ENCODE peak calls at places on chromosomes 16 and 17, in four cellular contexts. One of them, this sample, is unnamed.

GRCh38 chr16:66927918-66928649 is 2.7 kb upstream of the RRAD start:
- DNase-seq in CD8-positive, alpha-beta T cell: no peak
- DNase-seq in foreskin keratinocyte: peak; percentile 71
- DNase-seq in fibroblast of lung: peak; percentile 21
- DNase-seq in this sample: no peak

GRCh38 chr17:39782481-39782880 is 44.7 kb downstream of the GRB7 start:
- DNase-seq in fibroblast of lung: peak; percentile 64
- DNase-seq in foreskin keratinocyte: peak; percentile 97
- DNase-seq in CD8-positive, alpha-beta T cell: no peak
- DNase-seq in this sample: no peak

GRCh38 chr17:66684256-66684655 is 150.7 kb upstream of the CACNG5 start:
- DNase-seq in CD8-positive, alpha-beta T cell: no peak
- DNase-seq in fibroblast of lung: peak; percentile 37
- DNase-seq in foreskin keratinocyte: no peak
- DNase-seq in this sample: no peak

GRCh38 chr17:35467824-35468223 is 19.3 kb upstream of the SLFN13 start:
- DNase-seq in CD8-positive, alpha-beta T cell: peak; percentile 36
- DNase-seq in foreskin keratinocyte: no peak
- DNase-seq in fibroblast of lung: no peak
- DNase-seq in this sample: no peak

GRCh38 chr16:31177136-31177535 is 2.8 kb upstream of the FUS start:
- DNase-seq in foreskin keratinocyte: peak; percentile 64
- DNase-seq in CD8-positive, alpha-beta T cell: peak; percentile 56
- DNase-seq in fibroblast of lung: peak; percentile 89
- DNase-seq in this sample: no peak

GRCh38 chr17:81419333-81419885 is 24.2 kb downstream of the BAHCC1 start:
- DNase-seq in fibroblast of lung: peak; percentile 93
- DNase-seq in foreskin keratinocyte: peak; percentile 66
- DNase-seq in CD8-positive, alpha-beta T cell: no peak
- DNase-seq in this sample: peak; percentile 86

GRCh38 chr16:71341881-71342280 is 16.6 kb upstream of the CALB2 start:
- DNase-seq in CD8-positive, alpha-beta T cell: no peak
- DNase-seq in fibroblast of lung: no peak
- DNase-seq in foreskin keratinocyte: no peak
- DNase-seq in this sample: no peak

GRCh38 chr17:67829331-67829730 is 4.0 kb downstream of the BPTF start:
- DNase-seq in CD8-positive, alpha-beta T cell: no peak
- DNase-seq in fibroblast of lung: peak; percentile 19
- DNase-seq in foreskin keratinocyte: peak; percentile 25
- DNase-seq in this sample: no peak

GRCh38 chr17:20988001-20988641 is 54.7 kb downstream of the USP22 start:
- DNase-seq in CD8-positive, alpha-beta T cell: no peak
- DNase-seq in fibroblast of lung: no peak
- DNase-seq in foreskin keratinocyte: no peak
- DNase-seq in this sample: peak; percentile 32

GRCh38 chr16:35198223-35199199 is 1739.1 kb downstream of the TP53TG3F start:
- DNase-seq in CD8-positive, alpha-beta T cell: no peak
- DNase-seq in foreskin keratinocyte: no peak
- DNase-seq in fibroblast of lung: no peak
- DNase-seq in this sample: no peak

GRCh38 chr16:2150418-2151187 is 2.2 kb downstream of the RAB26 start:
- DNase-seq in CD8-positive, alpha-beta T cell: no peak
- DNase-seq in fibroblast of lung: peak; percentile 66
- DNase-seq in foreskin keratinocyte: peak; percentile 71
- DNase-seq in this sample: no peak

GRCh38 chr17:50133769-50134099 is 3.8 kb upstream of the SAMD14 start:
- DNase-seq in fibroblast of lung: no peak
- DNase-seq in CD8-positive, alpha-beta T cell: no peak
- DNase-seq in foreskin keratinocyte: no peak
- DNase-seq in this sample: no peak

GRCh38 chr17:8581002-8581658 is 49.4 kb downstream of the MYH10 start:
- DNase-seq in fibroblast of lung: peak; percentile 20
- DNase-seq in CD8-positive, alpha-beta T cell: no peak
- DNase-seq in foreskin keratinocyte: peak; percentile 92
- DNase-seq in this sample: no peak

GRCh38 chr17:72370819-72371218 is 250.0 kb downstream of the SOX9 start:
- DNase-seq in foreskin keratinocyte: peak; percentile 42
- DNase-seq in fibroblast of lung: peak; percentile 81
- DNase-seq in CD8-positive, alpha-beta T cell: no peak
- DNase-seq in this sample: no peak

GRCh38 chr17:4256952-4257351 is 6.8 kb downstream of the ANKFY1 start:
- DNase-seq in CD8-positive, alpha-beta T cell: no peak
- DNase-seq in fibroblast of lung: peak; percentile 30
- DNase-seq in foreskin keratinocyte: peak; percentile 54
- DNase-seq in this sample: no peak

GRCh38 chr17:17303010-17303846 is at the start of gene NT5M:
- DNase-seq in CD8-positive, alpha-beta T cell: peak; percentile 70
- DNase-seq in foreskin keratinocyte: peak; percentile 34
- DNase-seq in fibroblast of lung: peak; percentile 74
- DNase-seq in this sample: peak; percentile 78

GRCh38 chr17:71937914-71938313 is 182.9 kb upstream of the SOX9 start:
- DNase-seq in foreskin keratinocyte: no peak
- DNase-seq in CD8-positive, alpha-beta T cell: no peak
- DNase-seq in fibroblast of lung: peak; percentile 66
- DNase-seq in this sample: no peak

GRCh38 chr16:31438414-31438813 is 4.2 kb downstream of the ZNF843 start:
- DNase-seq in fibroblast of lung: no peak
- DNase-seq in CD8-positive, alpha-beta T cell: no peak
- DNase-seq in foreskin keratinocyte: no peak
- DNase-seq in this sample: no peak

GRCh38 chr17:69525920-69526841 is 111.7 kb downstream of the MAP2K6 start:
- DNase-seq in foreskin keratinocyte: peak; percentile 46
- DNase-seq in CD8-positive, alpha-beta T cell: no peak
- DNase-seq in fibroblast of lung: peak; percentile 48
- DNase-seq in this sample: peak; percentile 34

GRCh38 chr16:74297296-74297665 is 667 bp downstream of the PSMD7 start:
- DNase-seq in CD8-positive, alpha-beta T cell: peak; percentile 17
- DNase-seq in foreskin keratinocyte: no peak
- DNase-seq in fibroblast of lung: peak; percentile 16
- DNase-seq in this sample: no peak

GRCh38 chr16:30494028-30494427 is 21.5 kb downstream of the ITGAL start:
- DNase-seq in fibroblast of lung: no peak
- DNase-seq in foreskin keratinocyte: no peak
- DNase-seq in CD8-positive, alpha-beta T cell: no peak
- DNase-seq in this sample: no peak

GRCh38 chr16:86740817-86741799 is 162.8 kb downstream of the FOXL1 start:
- DNase-seq in fibroblast of lung: peak; percentile 94
- DNase-seq in foreskin keratinocyte: peak; percentile 28
- DNase-seq in CD8-positive, alpha-beta T cell: no peak
- DNase-seq in this sample: peak; percentile 73

GRCh38 chr16:28910046-28911031 is 14.7 kb downstream of the RABEP2 start:
- DNase-seq in fibroblast of lung: no peak
- DNase-seq in foreskin keratinocyte: peak; percentile 56
- DNase-seq in CD8-positive, alpha-beta T cell: no peak
- DNase-seq in this sample: no peak

GRCh38 chr17:8162997-8163977 is 539 bp upstream of the VAMP2 start:
- DNase-seq in fibroblast of lung: no peak
- DNase-seq in CD8-positive, alpha-beta T cell: no peak
- DNase-seq in foreskin keratinocyte: no peak
- DNase-seq in this sample: peak; percentile 77

GRCh38 chr17:41518789-41519449 is at the start of gene KRT15:
- DNase-seq in foreskin keratinocyte: peak; percentile 95
- DNase-seq in CD8-positive, alpha-beta T cell: no peak
- DNase-seq in fibroblast of lung: no peak
- DNase-seq in this sample: no peak

GRCh38 chr17:69065113-69065512 is 4.4 kb upstream of the ABCA9 start:
- DNase-seq in fibroblast of lung: no peak
- DNase-seq in foreskin keratinocyte: no peak
- DNase-seq in CD8-positive, alpha-beta T cell: no peak
- DNase-seq in this sample: no peak

GRCh38 chr16:70576431-70577255 is 53.0 kb downstream of the SF3B3 start:
- DNase-seq in fibroblast of lung: peak; percentile 63
- DNase-seq in CD8-positive, alpha-beta T cell: no peak
- DNase-seq in foreskin keratinocyte: peak; percentile 66
- DNase-seq in this sample: peak; percentile 13

GRCh38 chr16:22353188-22353919 is 21.1 kb downstream of the CDR2 start:
- DNase-seq in foreskin keratinocyte: peak; percentile 65
- DNase-seq in fibroblast of lung: peak; percentile 97
- DNase-seq in CD8-positive, alpha-beta T cell: no peak
- DNase-seq in this sample: no peak

GRCh38 chr17:38868095-38868967 is 1.5 kb upstream of the LASP1 start:
- DNase-seq in CD8-positive, alpha-beta T cell: no peak
- DNase-seq in foreskin keratinocyte: peak; percentile 54
- DNase-seq in fibroblast of lung: peak; percentile 45
- DNase-seq in this sample: peak; percentile 88

GRCh38 chr16:76900285-76901263 is 290.4 kb upstream of the MON1B start:
- DNase-seq in CD8-positive, alpha-beta T cell: no peak
- DNase-seq in fibroblast of lung: no peak
- DNase-seq in foreskin keratinocyte: no peak
- DNase-seq in this sample: no peak

GRCh38 chr17:61416540-61417363 is 17.1 kb downstream of the TBX2 start:
- DNase-seq in foreskin keratinocyte: no peak
- DNase-seq in CD8-positive, alpha-beta T cell: peak; percentile 55
- DNase-seq in fibroblast of lung: peak; percentile 81
- DNase-seq in this sample: peak; percentile 91

GRCh38 chr16:4467916-4468315 is 6.5 kb downstream of the NMRAL1 start:
- DNase-seq in CD8-positive, alpha-beta T cell: no peak
- DNase-seq in fibroblast of lung: no peak
- DNase-seq in foreskin keratinocyte: no peak
- DNase-seq in this sample: no peak

GRCh38 chr17:73956595-73957465 is 246.6 kb upstream of the RPL38 start:
- DNase-seq in CD8-positive, alpha-beta T cell: peak; percentile 53
- DNase-seq in foreskin keratinocyte: no peak
- DNase-seq in fibroblast of lung: no peak
- DNase-seq in this sample: no peak

GRCh38 chr16:78275420-78275819 is 176.0 kb downstream of the WWOX start:
- DNase-seq in foreskin keratinocyte: no peak
- DNase-seq in CD8-positive, alpha-beta T cell: no peak
- DNase-seq in fibroblast of lung: no peak
- DNase-seq in this sample: no peak

GRCh38 chr17:75731086-75731715 is 9.9 kb downstream of the ITGB4 start:
- DNase-seq in foreskin keratinocyte: no peak
- DNase-seq in CD8-positive, alpha-beta T cell: no peak
- DNase-seq in fibroblast of lung: no peak
- DNase-seq in this sample: no peak

GRCh38 chr17:68382582-68383085 is 74.7 kb downstream of the WIPI1 start:
- DNase-seq in foreskin keratinocyte: no peak
- DNase-seq in fibroblast of lung: no peak
- DNase-seq in CD8-positive, alpha-beta T cell: no peak
- DNase-seq in this sample: no peak

GRCh38 chr17:48634446-48635208 is 8.5 kb upstream of the HOXB9 start:
- DNase-seq in fibroblast of lung: no peak
- DNase-seq in CD8-positive, alpha-beta T cell: no peak
- DNase-seq in foreskin keratinocyte: no peak
- DNase-seq in this sample: no peak

GRCh38 chr17:48630925-48631692 is 5.0 kb upstream of the HOXB9 start:
- DNase-seq in foreskin keratinocyte: no peak
- DNase-seq in CD8-positive, alpha-beta T cell: no peak
- DNase-seq in fibroblast of lung: no peak
- DNase-seq in this sample: no peak

GRCh38 chr17:48631693-48632578 is 5.8 kb upstream of the HOXB9 start:
- DNase-seq in fibroblast of lung: no peak
- DNase-seq in foreskin keratinocyte: no peak
- DNase-seq in CD8-positive, alpha-beta T cell: no peak
- DNase-seq in this sample: no peak

GRCh38 chr17:48633266-48633816 is 7.2 kb upstream of the HOXB9 start:
- DNase-seq in fibroblast of lung: no peak
- DNase-seq in CD8-positive, alpha-beta T cell: no peak
- DNase-seq in foreskin keratinocyte: no peak
- DNase-seq in this sample: no peak

DNA sequence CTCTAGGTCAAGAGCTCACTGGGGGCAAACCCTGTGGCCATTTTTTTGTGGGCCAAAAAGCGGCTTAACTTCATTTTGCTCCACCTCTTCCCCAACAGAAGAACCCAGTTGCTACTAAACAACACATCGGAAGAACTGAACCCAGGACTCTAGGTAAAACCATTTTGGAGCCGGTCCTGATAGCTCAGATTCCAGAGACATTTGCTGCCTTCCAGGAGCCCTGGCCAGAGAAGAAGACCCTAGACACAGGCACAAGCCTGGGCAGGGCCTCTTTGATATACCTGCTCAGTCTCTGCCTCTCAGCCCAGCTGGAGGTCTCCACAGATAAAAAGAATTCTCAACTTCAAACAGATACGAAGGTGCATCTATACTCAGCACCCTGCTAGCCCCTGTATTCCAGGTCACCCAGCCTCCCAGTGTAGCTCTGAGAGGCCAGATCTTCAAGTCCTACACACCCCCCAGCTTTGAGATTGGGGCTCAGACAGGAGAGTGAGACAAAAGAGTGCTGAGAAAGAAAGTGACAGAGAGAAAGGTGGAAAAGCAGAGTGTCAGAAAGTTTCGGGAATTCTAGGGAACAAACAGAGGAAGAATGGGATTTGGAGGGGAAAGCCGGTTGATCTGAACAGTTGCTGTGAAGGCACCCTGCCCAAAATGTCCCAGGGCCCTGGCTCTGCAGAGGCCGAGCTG is 6.6 kb upstream of the HOXB9 start:
- DNase-seq in CD8-positive, alpha-beta T cell: no peak
- DNase-seq in foreskin keratinocyte: no peak
- DNase-seq in fibroblast of lung: no peak
- DNase-seq in this sample: no peak
- TF ChIP-seq CTCF in CD8-positive, alpha-beta T cell: no peak
- TF ChIP-seq CTCF in foreskin keratinocyte: no peak
- TF ChIP-seq CTCF in fibroblast of lung: no peak
- TF ChIP-seq CTCF in this sample: no peak

GRCh38 chr17:77458202-77459017 is 317.6 kb downstream of the SEC14L1 start:
- DNase-seq in foreskin keratinocyte: no peak
- DNase-seq in CD8-positive, alpha-beta T cell: peak; percentile 60
- DNase-seq in fibroblast of lung: no peak
- DNase-seq in this sample: peak; percentile 59
- H3K4me1 ChIP-seq in foreskin keratinocyte: peaks cover 12% of the 10 kb centered on the region
- H3K4me1 ChIP-seq in CD8-positive, alpha-beta T cell: peaks cover 80% of the 10 kb centered on the region
- H3K4me1 ChIP-seq in fibroblast of lung: peaks cover 27% of the 10 kb centered on the region
- H3K4me1 ChIP-seq in this sample: peaks cover 19% of the 10 kb centered on the region

DNA sequence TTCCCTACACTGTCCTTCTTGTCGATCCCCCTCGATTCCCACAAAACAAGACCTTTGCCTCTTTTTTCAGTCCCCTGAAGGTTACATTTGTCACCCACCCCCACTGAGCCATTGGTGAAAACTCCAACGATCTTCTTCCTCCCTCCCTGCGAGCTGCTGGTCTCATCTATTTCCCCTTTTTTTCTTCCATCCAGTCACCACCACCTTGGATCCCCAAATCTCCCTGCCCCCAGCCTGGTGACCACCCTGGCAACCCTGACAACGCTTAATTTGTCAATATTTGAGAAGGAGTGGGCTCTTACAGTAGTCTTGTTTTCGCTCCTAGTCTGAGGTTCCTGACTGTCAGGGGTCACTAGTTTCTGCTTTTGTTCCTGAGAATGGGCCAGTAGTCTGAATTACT is 62.9 kb downstream of the SMPD3 start:
- DNase-seq in fibroblast of lung: no peak
- DNase-seq in foreskin keratinocyte: no peak
- DNase-seq in CD8-positive, alpha-beta T cell: no peak
- DNase-seq in this sample: no peak
- H3K27ac ChIP-seq in fibroblast of lung: no peak overlapping the region
- H3K27ac ChIP-seq in foreskin keratinocyte: no peak overlapping the region
- H3K27ac ChIP-seq in CD8-positive, alpha-beta T cell: no peak overlapping the region
- H3K27ac ChIP-seq in this sample: no peak overlapping the region

DNA sequence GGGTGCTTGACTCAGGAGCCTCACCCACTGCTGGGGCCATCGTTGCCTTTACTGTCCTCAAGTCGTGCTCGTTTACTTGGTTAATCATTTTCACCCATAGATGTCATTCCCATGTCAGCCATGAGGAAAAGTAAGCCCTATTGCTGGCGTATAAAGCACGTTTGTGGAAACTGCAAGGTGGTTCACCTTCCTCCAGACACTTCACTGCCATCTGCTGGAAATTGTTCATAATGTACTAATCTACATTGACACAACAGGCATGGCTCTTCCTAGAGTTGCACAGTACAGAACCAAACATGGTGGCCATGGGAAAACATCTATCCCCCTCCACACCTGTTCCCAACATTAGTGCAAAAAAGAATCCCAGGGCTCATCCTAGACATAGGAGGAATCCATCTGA is 116.6 kb downstream of the ZNF18 start:
- DNase-seq in fibroblast of lung: no peak
- DNase-seq in foreskin keratinocyte: peak; percentile 3
- DNase-seq in CD8-positive, alpha-beta T cell: no peak
- DNase-seq in this sample: no peak
- TF ChIP-seq CTCF in fibroblast of lung: no peak
- TF ChIP-seq CTCF in foreskin keratinocyte: peak; percentile 55
- TF ChIP-seq CTCF in CD8-positive, alpha-beta T cell: no peak
- TF ChIP-seq CTCF in this sample: no peak